ENCODE peak calls at places on chromosomes 7 and 10, in nine cellular contexts. M is ureter; X is mucosa of gallbladder; D is naive thymus-derived CD8-positive, alpha-beta T cell; J is RPMI8226; W is mesothelial cell of epicardium; S is T follicular helper cell; Y is GDM1; Z is C1 segment of cervical spinal cord. T is an unnamed sample.

GRCh38 chr10:68471063-68471585 is 649 bp downstream of the DNA2 start:
- DNase-seq in M (no peak), X (no peak), D (no peak), J (no peak), W (no peak), S (no peak), Y (no peak), Z (no peak), T (peak)

GRCh38 chr10:114526112-114526496 is 121.8 kb upstream of the AFAP1L2 start:
- DNase-seq in M (no peak), X (no peak), D (peak), J (no peak), W (no peak), S (no peak), Y (no peak), Z (no peak), T (no peak)

GRCh38 chr7:138898255-138898654 is 82.9 kb downstream of the KIAA1549 start:
- DNase-seq in M (no peak), X (no peak), D (peak), J (no peak), W (no peak), S (no peak), Y (peak), Z (no peak), T (peak)

GRCh38 chr7:147497246-147497645 is 1093.3 kb upstream of the C7orf33 start:
- DNase-seq in M (no peak), X (no peak), D (no peak), J (no peak), W (no peak), S (no peak), Y (no peak), Z (peak), T (no peak)

GRCh38 chr7:29565186-29565540 is 1.5 kb downstream of the PRR15 start:
- DNase-seq in M (no peak), X (no peak), D (no peak), J (no peak), W (no peak), S (no peak), Y (no peak), Z (no peak), T (no peak)

GRCh38 chr7:37369904-37370303 is 78.8 kb downstream of the ELMO1 start:
- DNase-seq in M (no peak), X (peak), D (no peak), J (no peak), W (no peak), S (no peak), Y (no peak), Z (no peak), T (no peak)

GRCh38 chr7:6197801-6198551 is 74.4 kb downstream of the CYTH3 start:
- DNase-seq in M (no peak), X (no peak), D (no peak), J (no peak), W (no peak), S (no peak), Y (no peak), Z (no peak), T (no peak)

GRCh38 chr10:26355241-26355640 is 82.9 kb upstream of the APBB1IP start:
- DNase-seq in M (no peak), X (no peak), D (no peak), J (no peak), W (no peak), S (no peak), Y (no peak), Z (no peak), T (no peak)

GRCh38 chr7:66921918-66922486 is 977 bp downstream of the TMEM248 start:
- DNase-seq in M (no peak), X (no peak), D (peak), J (peak), W (no peak), S (peak), Y (no peak), Z (no peak), T (peak)

GRCh38 chr10:29535012-29535777 is 99.6 kb downstream of the SVIL start:
- DNase-seq in M (peak), X (peak), D (no peak), J (no peak), W (no peak), S (no peak), Y (no peak), Z (no peak), T (peak)

GRCh38 chr10:12828736-12829135 is 172.8 kb downstream of the CCDC3 start:
- DNase-seq in M (no peak), X (no peak), D (no peak), J (no peak), W (no peak), S (no peak), Y (no peak), Z (no peak), T (no peak)

GRCh38 chr10:100146875-100147665 is 38.8 kb downstream of the ERLIN1 start:
- DNase-seq in M (no peak), X (no peak), D (no peak), J (no peak), W (no peak), S (no peak), Y (no peak), Z (no peak), T (no peak)

GRCh38 chr10:79022565-79023488 is 45.9 kb upstream of the ZMIZ1 start:
- DNase-seq in M (no peak), X (peak), D (no peak), J (peak), W (no peak), S (no peak), Y (no peak), Z (no peak), T (no peak)

GRCh38 chr10:70660722-70661121 is 11.6 kb upstream of the ADAMTS14 start:
- DNase-seq in M (peak), X (no peak), D (no peak), J (no peak), W (no peak), S (no peak), Y (no peak), Z (no peak), T (no peak)

GRCh38 chr7:159067870-159068787 is 76.5 kb downstream of the VIPR2 start:
- DNase-seq in M (peak), X (peak), D (no peak), J (no peak), W (no peak), S (no peak), Y (no peak), Z (peak), T (no peak)

GRCh38 chr10:57694956-57695605 is 572.6 kb downstream of the IPMK start:
- DNase-seq in M (no peak), X (no peak), D (no peak), J (no peak), W (no peak), S (no peak), Y (no peak), Z (no peak), T (no peak)

GRCh38 chr10:103045961-103046360 is 127.9 kb downstream of the CNNM2 start:
- DNase-seq in M (no peak), X (no peak), D (no peak), J (no peak), W (no peak), S (no peak), Y (no peak), Z (no peak), T (no peak)

GRCh38 chr10:104339469-104340098 is 1.3 kb upstream of the ITPRIP start:
- DNase-seq in M (peak), X (peak), D (no peak), J (peak), W (no peak), S (no peak), Y (no peak), Z (no peak), T (no peak)

GRCh38 chr7:77698042-77698625 is 1.9 kb downstream of the RSBN1L start:
- DNase-seq in M (no peak), X (no peak), D (no peak), J (peak), W (no peak), S (no peak), Y (no peak), Z (peak), T (peak)

GRCh38 chr10:52486840-52487611 is 172.9 kb downstream of the DKK1 start:
- DNase-seq in M (no peak), X (no peak), D (no peak), J (no peak), W (no peak), S (no peak), Y (no peak), Z (no peak), T (no peak)

GRCh38 chr10:126253613-126254002 is 134.7 kb downstream of the ADAM12 start:
- DNase-seq in M (no peak), X (no peak), D (no peak), J (no peak), W (no peak), S (no peak), Y (no peak), Z (no peak), T (no peak)

GRCh38 chr7:91089382-91089963 is 174.8 kb upstream of the FZD1 start:
- DNase-seq in M (no peak), X (no peak), D (no peak), J (peak), W (no peak), S (no peak), Y (no peak), Z (peak), T (peak)

GRCh38 chr10:16521311-16522016 is at the start of gene C1QL3:
- DNase-seq in M (no peak), X (no peak), D (no peak), J (no peak), W (no peak), S (no peak), Y (no peak), Z (peak), T (peak)